ENCODE peak calls at places on chromosome 21, in ten cellular contexts. H, W, F, N, P, O, M, C, Y and E are unnamed samples.

GRCh38 chr21:28952686-28953085 is 40.0 kb downstream of the LTN1 start:
- DNase-seq in H (no peak), C (no peak), O (peak; percentile 5), N (no peak), M (no peak), W (peak; percentile 42), Y (no peak), F (no peak), P (no peak), E (no peak)

GRCh38 chr21:26027696-26028095 is 142.9 kb downstream of the APP start:
- DNase-seq in Y (no peak), P (no peak), C (no peak), W (peak; percentile 81), N (no peak), M (no peak), O (no peak), H (no peak), F (no peak), E (no peak)

GRCh38 chr21:44478124-44478800 is 23.0 kb downstream of the LRRC3 start:
- DNase-seq in Y (no peak), W (no peak), O (no peak), M (no peak), F (no peak), P (no peak), N (no peak), H (no peak), C (no peak), E (no peak)

GRCh38 chr21:27104749-27105439 is 138.0 kb upstream of the ADAMTS5 start:
- DNase-seq in H (no peak), M (no peak), F (no peak), W (peak; percentile 40), Y (no peak), C (peak; percentile 77), N (no peak), P (no peak), O (peak; percentile 8), E (no peak)

GRCh38 chr21:15749868-15750174 is 20.0 kb downstream of the USP25 start:
- DNase-seq in P (no peak), M (no peak), F (no peak), Y (no peak), O (no peak), H (no peak), W (peak; percentile 47), C (no peak), N (no peak), E (no peak)

GRCh38 chr21:43693981-43694380 is 24.9 kb upstream of the PDXK start:
- DNase-seq in W (no peak), C (no peak), N (no peak), Y (no peak), H (no peak), O (no peak), M (no peak), P (no peak), F (no peak), E (no peak)

GRCh38 chr21:36783612-36784383 is 84.9 kb downstream of the SIM2 start:
- DNase-seq in M (no peak), C (peak; percentile 46), N (no peak), F (no peak), O (peak; percentile 68), W (peak; percentile 95), P (no peak), Y (peak; percentile 70), H (no peak), E (no peak)

GRCh38 chr21:45393833-45394638 is 10.9 kb upstream of the COL18A1 start:
- DNase-seq in F (no peak), O (no peak), P (no peak), W (no peak), M (no peak), H (no peak), N (no peak), C (no peak), Y (no peak), E (peak; percentile 4)

GRCh38 chr21:36753556-36753955 is 54.6 kb downstream of the SIM2 start:
- DNase-seq in O (peak; percentile 82), H (no peak), W (peak; percentile 91), P (no peak), M (no peak), Y (peak; percentile 22), C (peak; percentile 44), F (no peak), N (no peak), E (no peak)

GRCh38 chr21:46017148-46017547 is 35.6 kb downstream of the COL6A1 start:
- DNase-seq in C (no peak), M (no peak), H (no peak), W (no peak), Y (no peak), O (no peak), N (no peak), P (no peak), F (no peak), E (no peak)

GRCh38 chr21:43903451-43904091 is 38.5 kb downstream of the AGPAT3 start:
- DNase-seq in W (no peak), O (no peak), N (peak; percentile 46), P (no peak), Y (no peak), H (no peak), M (peak; percentile 84), F (no peak), C (peak; percentile 11), E (no peak)

GRCh38 chr21:38909929-38910328 is 104.2 kb downstream of the ETS2 start:
- DNase-seq in W (no peak), Y (no peak), M (no peak), H (no peak), N (no peak), F (no peak), C (no peak), P (no peak), O (no peak), E (no peak)

GRCh38 chr21:22345624-22346023 is 1347.4 kb downstream of the NCAM2 start:
- DNase-seq in N (no peak), O (no peak), H (no peak), F (no peak), Y (no peak), W (no peak), P (no peak), C (no peak), M (no peak), E (no peak)

GRCh38 chr21:41068411-41069304 is 99.3 kb upstream of the BACE2 start:
- DNase-seq in W (peak; percentile 51), C (peak; percentile 24), O (peak; percentile 33), P (peak; percentile 93), M (peak; percentile 83), Y (no peak), F (peak; percentile 34), N (peak; percentile 91), H (peak; percentile 50), E (peak; percentile 63)
- TF ChIP-seq CTCF in W (peak; percentile 64), C (peak; percentile 77), O (peak; percentile 89), P (peak; percentile 88), M (peak; percentile 65), Y (peak; percentile 81), F (peak; percentile 81), N (peak; percentile 95), H (no peak), E (peak; percentile 53)

DNA sequence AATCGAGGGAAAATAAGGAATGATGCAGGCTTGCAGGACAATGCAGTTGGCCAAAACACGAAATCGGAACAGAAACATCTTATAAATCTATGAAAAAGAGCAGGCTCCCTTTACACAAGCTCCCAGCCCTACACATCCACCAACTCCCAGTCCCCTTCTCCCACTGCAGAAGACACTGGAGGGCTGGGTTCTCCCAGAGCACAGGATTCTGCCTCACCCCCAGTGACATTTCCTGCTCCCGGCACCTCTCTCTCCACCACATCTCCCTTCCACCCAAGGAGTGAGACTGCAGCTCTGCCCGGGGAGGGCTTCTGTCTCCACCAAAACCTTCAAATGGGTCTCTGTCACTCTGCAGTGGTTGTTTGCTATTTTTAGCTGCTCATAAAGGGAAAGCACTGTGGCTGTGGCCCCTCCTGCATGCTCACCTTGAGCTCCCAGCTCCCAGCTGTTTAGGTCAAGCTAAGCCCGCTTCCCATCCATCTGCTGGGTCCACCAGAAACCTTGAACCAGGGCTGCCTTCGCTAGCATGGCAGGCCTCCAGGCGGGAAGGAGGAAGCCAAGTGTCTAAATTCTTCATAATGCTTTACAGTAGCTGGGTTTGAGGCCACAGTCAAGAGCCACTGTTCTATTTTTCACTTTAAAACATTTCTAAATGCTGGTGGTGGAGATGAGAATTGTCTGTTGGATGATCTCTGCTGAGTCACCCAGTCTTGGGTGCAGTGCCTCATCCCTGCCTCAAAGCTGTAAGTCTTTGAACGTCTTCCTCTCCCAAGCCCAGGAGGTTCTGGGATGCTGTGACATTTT is 3.3 kb upstream of the C2CD2 start:
- DNase-seq in O (peak; percentile 69), Y (peak; percentile 45), F (no peak), C (peak; percentile 83), W (peak; percentile 85), M (no peak), N (no peak), H (no peak), P (no peak), E (no peak)
- TF ChIP-seq CTCF in O (peak; percentile 30), Y (no peak), F (no peak), C (no peak), W (no peak), M (no peak), N (no peak), H (no peak), P (no peak), E (no peak)

GRCh38 chr21:23455676-23456075 is 2151.6 kb downstream of the MRPL39 start:
- DNase-seq in P (no peak), M (no peak), F (no peak), H (no peak), O (no peak), N (no peak), C (no peak), W (no peak), Y (no peak), E (no peak)

GRCh38 chr21:23452384-23453083 is 2154.7 kb downstream of the MRPL39 start:
- DNase-seq in M (no peak), O (no peak), P (peak; percentile 59), H (no peak), W (no peak), Y (peak; percentile 1), C (no peak), F (no peak), N (peak; percentile 33), E (peak; percentile 94)
- TF ChIP-seq CTCF in M (no peak), O (no peak), P (peak; percentile 63), H (no peak), W (no peak), Y (peak; percentile 60), C (no peak), F (no peak), N (peak; percentile 62), E (peak; percentile 93)

GRCh38 chr21:42571391-42572150 is 57.9 kb downstream of the SLC37A1 start:
- DNase-seq in P (no peak), H (no peak), W (no peak), M (peak; percentile 37), N (no peak), Y (no peak), F (no peak), C (no peak), O (no peak), E (no peak)

GRCh38 chr21:42572906-42573495 is 59.3 kb downstream of the SLC37A1 start:
- DNase-seq in N (no peak), C (no peak), M (peak; percentile 36), W (no peak), F (no peak), O (no peak), H (no peak), P (no peak), Y (no peak), E (no peak)

GRCh38 chr21:42575111-42575510 is 61.5 kb downstream of the SLC37A1 start:
- DNase-seq in H (no peak), M (no peak), F (no peak), Y (no peak), O (no peak), P (no peak), N (no peak), C (no peak), W (no peak), E (no peak)

GRCh38 chr21:42576639-42577038 is 63.0 kb downstream of the SLC37A1 start:
- DNase-seq in P (no peak), O (no peak), M (no peak), Y (no peak), F (no peak), H (no peak), N (no peak), C (no peak), W (no peak), E (no peak)

GRCh38 chr21:42574234-42575027 is 60.8 kb downstream of the SLC37A1 start:
- DNase-seq in W (peak; percentile 52), O (peak; percentile 35), H (no peak), F (no peak), P (no peak), N (no peak), Y (no peak), M (no peak), C (peak; percentile 60), E (peak; percentile 46)
- TF ChIP-seq CTCF in W (peak; percentile 65), O (peak; percentile 67), H (no peak), F (peak; percentile 55), P (peak; percentile 25), N (peak; percentile 39), Y (peak; percentile 47), M (no peak), C (peak; percentile 55), E (peak; percentile 60)